ENCODE peak calls at places on chromosomes 1 and 21, in seven cellular contexts. D, A, X, S, Q, O and W are unnamed samples.

GRCh38 chr1:38210612-38211177 is 164.1 kb upstream of the POU3F1 start:
- DNase-seq in D (no peak), A (no peak), X (no peak), S (no peak), Q (no peak), O (no peak), W (no peak)

GRCh38 chr1:245550702-245551008 is 395.9 kb downstream of the KIF26B start:
- DNase-seq in D (no peak), A (no peak), X (no peak), S (no peak), Q (no peak), O (no peak), W (no peak)

GRCh38 chr1:173122344-173122880 is 71.7 kb upstream of the TNFSF18 start:
- DNase-seq in D (no peak), A (no peak), X (no peak), S (no peak), Q (no peak), O (no peak), W (no peak)

GRCh38 chr1:165397945-165398344 is 41.4 kb upstream of the LMX1A start:
- DNase-seq in D (no peak), A (no peak), X (no peak), S (no peak), Q (no peak), O (no peak), W (peak)

GRCh38 chr1:174023438-174023837 is 1.3 kb upstream of the RC3H1 start:
- DNase-seq in D (no peak), A (no peak), X (no peak), S (no peak), Q (no peak), O (no peak), W (peak)

GRCh38 chr1:204320413-204320812 is 39.3 kb downstream of the PLEKHA6 start:
- DNase-seq in D (no peak), A (no peak), X (no peak), S (no peak), Q (no peak), O (no peak), W (peak)

GRCh38 chr1:181089017-181089776 is 697 bp downstream of the IER5 start:
- DNase-seq in D (no peak), A (no peak), X (no peak), S (peak), Q (no peak), O (peak), W (no peak)

GRCh38 chr21:40176732-40177131 is 309.5 kb downstream of the PCP4 start:
- DNase-seq in D (peak), A (no peak), X (peak), S (no peak), Q (no peak), O (no peak), W (no peak)

GRCh38 chr1:207218512-207219352 is 102.7 kb upstream of the CD55 start:
- DNase-seq in D (no peak), A (no peak), X (no peak), S (peak), Q (no peak), O (no peak), W (peak)

GRCh38 chr1:156859523-156860112 is 701 bp upstream of the INSRR start:
- DNase-seq in D (no peak), A (no peak), X (no peak), S (no peak), Q (no peak), O (no peak), W (no peak)

GRCh38 chr1:198929961-198930599 is 291.2 kb downstream of the PTPRC start:
- DNase-seq in D (peak), A (no peak), X (peak), S (no peak), Q (no peak), O (no peak), W (peak)

GRCh38 chr1:119112244-119112643 is 28.2 kb downstream of the WARS2 start:
- DNase-seq in D (no peak), A (no peak), X (no peak), S (no peak), Q (no peak), O (no peak), W (no peak)

GRCh38 chr1:31782766-31783410 is 18.7 kb upstream of the ADGRB2 start:
- DNase-seq in D (no peak), A (no peak), X (no peak), S (no peak), Q (no peak), O (no peak), W (no peak)

GRCh38 chr21:42125571-42126544 is 54.7 kb downstream of the UMODL1 start:
- DNase-seq in D (no peak), A (no peak), X (no peak), S (no peak), Q (no peak), O (no peak), W (peak)

GRCh38 chr1:109636201-109636952 is 16.7 kb downstream of the AMPD2 start:
- DNase-seq in D (no peak), A (no peak), X (no peak), S (peak), Q (no peak), O (no peak), W (no peak)

GRCh38 chr1:174988986-174989385 is 10.8 kb upstream of the CACYBP start:
- DNase-seq in D (no peak), A (no peak), X (no peak), S (no peak), Q (no peak), O (no peak), W (no peak)

GRCh38 chr1:234746798-234747196 is 136.8 kb upstream of the IRF2BP2 start:
- DNase-seq in D (no peak), A (no peak), X (no peak), S (no peak), Q (no peak), O (no peak), W (peak)

GRCh38 chr1:180301135-180301737 is 71.2 kb downstream of the LHX4 start:
- DNase-seq in D (no peak), A (no peak), X (no peak), S (no peak), Q (no peak), O (no peak), W (no peak)